ENCODE peak calls at places on chromosomes 13 and 19, in seven cellular contexts. One of them, this sample, is unnamed.

GRCh38 chr19:5354403-5354802 is 13.8 kb upstream of the PTPRS start:
- DNase-seq in foreskin melanocyte: no peak
- DNase-seq in AG08396: no peak
- DNase-seq in T-helper 9 cell: no peak
- DNase-seq in epithelial cell of esophagus: no peak
- DNase-seq in nephron progenitor cell: peak; percentile 35
- DNase-seq in stimulated activated CD8-positive, alpha-beta memory T cell treated with anti-CD3 and anti-CD28 coated beads, Interleukin-15, amount 100 ng/mL, for 1 hour: no peak
- DNase-seq in this sample: peak; percentile 49

GRCh38 chr13:34913040-34913439 is 29.0 kb upstream of the NBEA start:
- DNase-seq in nephron progenitor cell: peak; percentile 53
- DNase-seq in foreskin melanocyte: no peak
- DNase-seq in AG08396: no peak
- DNase-seq in T-helper 9 cell: no peak
- DNase-seq in stimulated activated CD8-positive, alpha-beta memory T cell treated with anti-CD3 and anti-CD28 coated beads, Interleukin-15, amount 100 ng/mL, for 1 hour: no peak
- DNase-seq in epithelial cell of esophagus: peak; percentile 41
- DNase-seq in this sample: peak; percentile 12

GRCh38 chr13:21596722-21597121 is 7.2 kb downstream of the MICU2 start:
- DNase-seq in nephron progenitor cell: no peak
- DNase-seq in stimulated activated CD8-positive, alpha-beta memory T cell treated with anti-CD3 and anti-CD28 coated beads, Interleukin-15, amount 100 ng/mL, for 1 hour: no peak
- DNase-seq in T-helper 9 cell: no peak
- DNase-seq in foreskin melanocyte: no peak
- DNase-seq in AG08396: no peak
- DNase-seq in epithelial cell of esophagus: no peak
- DNase-seq in this sample: no peak

GRCh38 chr19:51751655-51752054 is at the start of gene FPR1:
- DNase-seq in AG08396: no peak
- DNase-seq in nephron progenitor cell: no peak
- DNase-seq in T-helper 9 cell: no peak
- DNase-seq in foreskin melanocyte: no peak
- DNase-seq in stimulated activated CD8-positive, alpha-beta memory T cell treated with anti-CD3 and anti-CD28 coated beads, Interleukin-15, amount 100 ng/mL, for 1 hour: no peak
- DNase-seq in epithelial cell of esophagus: no peak
- DNase-seq in this sample: no peak

GRCh38 chr13:48043789-48044503 is 6.4 kb downstream of the NUDT15 start:
- DNase-seq in stimulated activated CD8-positive, alpha-beta memory T cell treated with anti-CD3 and anti-CD28 coated beads, Interleukin-15, amount 100 ng/mL, for 1 hour: no peak
- DNase-seq in AG08396: peak; percentile 50
- DNase-seq in T-helper 9 cell: no peak
- DNase-seq in nephron progenitor cell: no peak
- DNase-seq in foreskin melanocyte: peak; percentile 33
- DNase-seq in epithelial cell of esophagus: no peak
- DNase-seq in this sample: no peak

GRCh38 chr13:74464656-74465055 is 330.5 kb upstream of the KLF12 start:
- DNase-seq in epithelial cell of esophagus: no peak
- DNase-seq in T-helper 9 cell: no peak
- DNase-seq in AG08396: no peak
- DNase-seq in stimulated activated CD8-positive, alpha-beta memory T cell treated with anti-CD3 and anti-CD28 coated beads, Interleukin-15, amount 100 ng/mL, for 1 hour: no peak
- DNase-seq in nephron progenitor cell: no peak
- DNase-seq in foreskin melanocyte: no peak
- DNase-seq in this sample: no peak

GRCh38 chr13:83312194-83312593 is 570.1 kb downstream of the SLITRK1 start:
- DNase-seq in T-helper 9 cell: no peak
- DNase-seq in AG08396: no peak
- DNase-seq in stimulated activated CD8-positive, alpha-beta memory T cell treated with anti-CD3 and anti-CD28 coated beads, Interleukin-15, amount 100 ng/mL, for 1 hour: no peak
- DNase-seq in foreskin melanocyte: no peak
- DNase-seq in epithelial cell of esophagus: peak; percentile 22
- DNase-seq in nephron progenitor cell: no peak
- DNase-seq in this sample: no peak

GRCh38 chr19:10533656-10534386 is 9.9 kb upstream of the ATG4D start:
- DNase-seq in epithelial cell of esophagus: peak; percentile 94
- DNase-seq in nephron progenitor cell: no peak
- DNase-seq in stimulated activated CD8-positive, alpha-beta memory T cell treated with anti-CD3 and anti-CD28 coated beads, Interleukin-15, amount 100 ng/mL, for 1 hour: no peak
- DNase-seq in AG08396: peak; percentile 75
- DNase-seq in foreskin melanocyte: no peak
- DNase-seq in T-helper 9 cell: no peak
- DNase-seq in this sample: no peak

GRCh38 chr19:46813570-46814358 is 25.4 kb upstream of the SLC1A5 start:
- DNase-seq in nephron progenitor cell: no peak
- DNase-seq in foreskin melanocyte: no peak
- DNase-seq in epithelial cell of esophagus: peak; percentile 14
- DNase-seq in stimulated activated CD8-positive, alpha-beta memory T cell treated with anti-CD3 and anti-CD28 coated beads, Interleukin-15, amount 100 ng/mL, for 1 hour: no peak
- DNase-seq in AG08396: peak; percentile 29
- DNase-seq in T-helper 9 cell: no peak
- DNase-seq in this sample: no peak

GRCh38 chr13:111531505-111531904 is 211.1 kb downstream of the TEX29 start:
- DNase-seq in stimulated activated CD8-positive, alpha-beta memory T cell treated with anti-CD3 and anti-CD28 coated beads, Interleukin-15, amount 100 ng/mL, for 1 hour: no peak
- DNase-seq in T-helper 9 cell: no peak
- DNase-seq in foreskin melanocyte: no peak
- DNase-seq in AG08396: no peak
- DNase-seq in epithelial cell of esophagus: no peak
- DNase-seq in nephron progenitor cell: no peak
- DNase-seq in this sample: no peak

GRCh38 chr13:24618219-24618955 is 61.8 kb upstream of the ATP12A start:
- DNase-seq in AG08396: no peak
- DNase-seq in T-helper 9 cell: peak; percentile 29
- DNase-seq in epithelial cell of esophagus: no peak
- DNase-seq in stimulated activated CD8-positive, alpha-beta memory T cell treated with anti-CD3 and anti-CD28 coated beads, Interleukin-15, amount 100 ng/mL, for 1 hour: peak; percentile 27
- DNase-seq in nephron progenitor cell: no peak
- DNase-seq in foreskin melanocyte: no peak
- DNase-seq in this sample: no peak

GRCh38 chr19:55993492-55993891 is 6.9 kb downstream of the NLRP5 start:
- DNase-seq in AG08396: no peak
- DNase-seq in nephron progenitor cell: no peak
- DNase-seq in foreskin melanocyte: no peak
- DNase-seq in epithelial cell of esophagus: no peak
- DNase-seq in stimulated activated CD8-positive, alpha-beta memory T cell treated with anti-CD3 and anti-CD28 coated beads, Interleukin-15, amount 100 ng/mL, for 1 hour: no peak
- DNase-seq in T-helper 9 cell: no peak
- DNase-seq in this sample: no peak

GRCh38 chr13:86976521-86977324 is 694.4 kb upstream of the SLITRK5 start:
- DNase-seq in nephron progenitor cell: no peak
- DNase-seq in AG08396: no peak
- DNase-seq in T-helper 9 cell: no peak
- DNase-seq in foreskin melanocyte: no peak
- DNase-seq in stimulated activated CD8-positive, alpha-beta memory T cell treated with anti-CD3 and anti-CD28 coated beads, Interleukin-15, amount 100 ng/mL, for 1 hour: no peak
- DNase-seq in epithelial cell of esophagus: peak; percentile 39
- DNase-seq in this sample: no peak

GRCh38 chr13:111152836-111153235 is 37.7 kb downstream of the ARHGEF7 start:
- DNase-seq in epithelial cell of esophagus: peak; percentile 30
- DNase-seq in stimulated activated CD8-positive, alpha-beta memory T cell treated with anti-CD3 and anti-CD28 coated beads, Interleukin-15, amount 100 ng/mL, for 1 hour: no peak
- DNase-seq in foreskin melanocyte: no peak
- DNase-seq in nephron progenitor cell: no peak
- DNase-seq in AG08396: peak; percentile 20
- DNase-seq in T-helper 9 cell: no peak
- DNase-seq in this sample: no peak

GRCh38 chr13:49456156-49456555 is 12.1 kb downstream of the SETDB2 start:
- DNase-seq in nephron progenitor cell: no peak
- DNase-seq in stimulated activated CD8-positive, alpha-beta memory T cell treated with anti-CD3 and anti-CD28 coated beads, Interleukin-15, amount 100 ng/mL, for 1 hour: no peak
- DNase-seq in foreskin melanocyte: no peak
- DNase-seq in epithelial cell of esophagus: no peak
- DNase-seq in T-helper 9 cell: no peak
- DNase-seq in AG08396: no peak
- DNase-seq in this sample: no peak

GRCh38 chr19:40771101-40771539 is 4.2 kb upstream of the MIA start:
- DNase-seq in nephron progenitor cell: no peak
- DNase-seq in epithelial cell of esophagus: no peak
- DNase-seq in AG08396: no peak
- DNase-seq in foreskin melanocyte: no peak
- DNase-seq in stimulated activated CD8-positive, alpha-beta memory T cell treated with anti-CD3 and anti-CD28 coated beads, Interleukin-15, amount 100 ng/mL, for 1 hour: no peak
- DNase-seq in T-helper 9 cell: no peak
- DNase-seq in this sample: no peak

GRCh38 chr13:99357149-99357596 is 50.0 kb upstream of the GPR183 start:
- DNase-seq in T-helper 9 cell: no peak
- DNase-seq in stimulated activated CD8-positive, alpha-beta memory T cell treated with anti-CD3 and anti-CD28 coated beads, Interleukin-15, amount 100 ng/mL, for 1 hour: no peak
- DNase-seq in epithelial cell of esophagus: peak; percentile 43
- DNase-seq in nephron progenitor cell: no peak
- DNase-seq in foreskin melanocyte: no peak
- DNase-seq in AG08396: peak; percentile 64
- DNase-seq in this sample: no peak

GRCh38 chr13:79541426-79542049 is 60.6 kb downstream of the NDFIP2 start:
- DNase-seq in nephron progenitor cell: peak; percentile 15
- DNase-seq in stimulated activated CD8-positive, alpha-beta memory T cell treated with anti-CD3 and anti-CD28 coated beads, Interleukin-15, amount 100 ng/mL, for 1 hour: no peak
- DNase-seq in AG08396: peak; percentile 9
- DNase-seq in T-helper 9 cell: no peak
- DNase-seq in epithelial cell of esophagus: peak; percentile 69
- DNase-seq in foreskin melanocyte: peak; percentile 48
- DNase-seq in this sample: no peak